ENCODE peak calls at places on chromosomes 12 and 14, in five cellular contexts. N, X, Q, C and A are unnamed samples.

GRCh38 chr12:89880695-89881350 is 172.2 kb upstream of the ATP2B1 start:
- DNase-seq in N (peak), X (no peak), Q (no peak), C (no peak), A (no peak)

GRCh38 chr14:32329690-32330290 is 692 bp downstream of the AKAP6 start:
- DNase-seq in N (no peak), X (no peak), Q (no peak), C (no peak), A (no peak)

GRCh38 chr12:77299910-77300772 is 234.8 kb upstream of the E2F7 start:
- DNase-seq in N (no peak), X (no peak), Q (no peak), C (no peak), A (no peak)

GRCh38 chr12:113860950-113861349 is 105.2 kb downstream of the RBM19 start:
- DNase-seq in N (no peak), X (peak), Q (no peak), C (no peak), A (no peak)

GRCh38 chr12:6752181-6752930 is 585 bp downstream of the MLF2 start:
- DNase-seq in N (no peak), X (no peak), Q (peak), C (no peak), A (no peak)

GRCh38 chr14:105945891-105946290 is 419.5 kb downstream of the TMEM121 start:
- DNase-seq in N (no peak), X (no peak), Q (no peak), C (no peak), A (no peak)

GRCh38 chr14:73789996-73790581 is 61.5 kb upstream of the PTGR2 start:
- DNase-seq in N (no peak), X (no peak), Q (no peak), C (no peak), A (no peak)

GRCh38 chr14:48826058-48826457 is 760.1 kb downstream of the RPS29 start:
- DNase-seq in N (no peak), X (no peak), Q (no peak), C (no peak), A (no peak)

GRCh38 chr12:115411121-115411520 is 727.1 kb upstream of the TBX3 start:
- DNase-seq in N (no peak), X (no peak), Q (no peak), C (no peak), A (no peak)

DNA sequence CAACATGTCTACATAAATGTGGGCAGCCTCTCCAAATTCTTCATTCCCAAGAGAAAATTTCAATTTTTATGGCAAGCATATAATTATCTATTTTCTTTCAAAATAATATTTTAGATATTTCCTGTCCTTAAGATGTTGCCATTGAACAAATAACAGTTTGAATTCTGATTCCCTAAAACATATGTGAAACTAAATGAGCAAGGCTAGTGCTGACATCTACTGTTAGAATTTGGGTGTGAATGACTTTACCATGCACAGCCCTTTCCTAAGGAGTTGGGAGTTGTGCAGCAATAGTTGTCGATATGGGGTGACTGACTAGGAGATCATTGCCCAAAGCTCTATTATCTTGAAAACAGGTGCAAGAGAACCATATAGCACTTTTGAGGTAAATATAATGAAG is 108.2 kb upstream of the SLC38A4 start:
- DNase-seq in N (no peak), X (peak), Q (peak), C (no peak), A (no peak)
- TF ChIP-seq JUND in N (no peak), X (no peak), Q (no peak), C (no peak), A (no peak)

GRCh38 chr12:47852096-47852571 is 32.4 kb upstream of the HDAC7 start:
- DNase-seq in N (no peak), X (no peak), Q (peak), C (no peak), A (no peak)
- TF ChIP-seq POLR2A in N (no peak), X (no peak), Q (peak), C (no peak), A (no peak)

GRCh38 chr12:65902504-65902903 is 78.2 kb downstream of the HMGA2 start:
- DNase-seq in N (no peak), X (no peak), Q (no peak), C (no peak), A (no peak)
- TF ChIP-seq JUND in N (no peak), X (no peak), Q (no peak), C (no peak), A (no peak)

GRCh38 chr14:66972469-66972868 is 216.8 kb upstream of the GARIN2 start:
- DNase-seq in N (no peak), X (no peak), Q (no peak), C (no peak), A (no peak)

GRCh38 chr14:66979083-66979974 is 209.9 kb upstream of the GARIN2 start:
- DNase-seq in N (no peak), X (no peak), Q (no peak), C (no peak), A (no peak)

DNA sequence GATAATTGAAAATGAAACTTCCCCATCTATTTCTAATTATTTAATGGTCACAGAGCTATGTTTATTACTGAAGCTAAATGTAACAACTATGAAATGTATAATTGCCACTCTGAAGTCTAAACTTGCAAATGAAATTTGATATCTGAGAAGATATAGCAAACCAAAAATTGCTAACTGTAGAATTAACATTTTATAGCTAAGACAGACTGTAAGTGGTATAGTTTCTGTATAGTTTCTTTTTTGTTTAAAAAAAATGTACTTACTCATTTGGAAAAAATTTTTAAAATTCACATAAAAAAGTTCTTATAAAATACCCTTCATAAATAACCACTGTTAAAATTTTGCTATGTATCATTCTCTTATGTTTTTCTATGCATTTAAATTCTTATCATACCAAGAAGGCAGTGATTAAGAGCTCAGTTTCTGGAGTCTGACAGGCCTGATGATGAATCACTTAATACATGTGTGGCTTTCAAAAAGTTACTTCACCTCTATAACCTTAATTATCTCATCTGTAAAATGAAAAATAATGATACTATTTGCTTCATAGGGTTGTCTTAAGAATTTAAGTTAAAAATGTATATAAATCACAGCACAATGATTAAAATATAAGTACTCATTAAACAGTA is 214.7 kb upstream of the GARIN2 start:
- DNase-seq in N (no peak), X (no peak), Q (no peak), C (no peak), A (no peak)
- TF ChIP-seq POLR2A in N (no peak), X (no peak), Q (no peak), C (no peak), A (no peak)

GRCh38 chr12:52267699-52268098 is 6.7 kb upstream of the KRT86 start:
- DNase-seq in N (no peak), X (no peak), Q (no peak), C (no peak), A (no peak)

GRCh38 chr12:52274521-52274920 is at the start of gene KRT86:
- DNase-seq in N (no peak), X (no peak), Q (no peak), C (no peak), A (no peak)

GRCh38 chr12:52268212-52268611 is 6.2 kb upstream of the KRT86 start:
- DNase-seq in N (no peak), X (no peak), Q (no peak), C (no peak), A (no peak)

GRCh38 chr12:52270541-52271070 is 3.8 kb upstream of the KRT86 start:
- DNase-seq in N (no peak), X (no peak), Q (no peak), C (no peak), A (no peak)

GRCh38 chr12:52271157-52271556 is 3.3 kb upstream of the KRT86 start:
- DNase-seq in N (no peak), X (no peak), Q (no peak), C (no peak), A (no peak)
- TF ChIP-seq JUND in N (no peak), X (no peak), Q (no peak), C (no peak), A (no peak)

GRCh38 chr12:96194901-96195844 is 998 bp downstream of the ELK3 start:
- DNase-seq in N (peak), X (peak), Q (no peak), C (no peak), A (peak)

GRCh38 chr12:96192926-96193573 is 1.1 kb upstream of the ELK3 start:
- DNase-seq in N (no peak), X (peak), Q (no peak), C (no peak), A (no peak)

GRCh38 chr12:96195845-96196451 is 1.8 kb downstream of the ELK3 start:
- DNase-seq in N (no peak), X (peak), Q (no peak), C (no peak), A (no peak)

GRCh38 chr12:96194572-96194889 is 356 bp downstream of the ELK3 start:
- DNase-seq in N (no peak), X (no peak), Q (no peak), C (no peak), A (no peak)

DNA sequence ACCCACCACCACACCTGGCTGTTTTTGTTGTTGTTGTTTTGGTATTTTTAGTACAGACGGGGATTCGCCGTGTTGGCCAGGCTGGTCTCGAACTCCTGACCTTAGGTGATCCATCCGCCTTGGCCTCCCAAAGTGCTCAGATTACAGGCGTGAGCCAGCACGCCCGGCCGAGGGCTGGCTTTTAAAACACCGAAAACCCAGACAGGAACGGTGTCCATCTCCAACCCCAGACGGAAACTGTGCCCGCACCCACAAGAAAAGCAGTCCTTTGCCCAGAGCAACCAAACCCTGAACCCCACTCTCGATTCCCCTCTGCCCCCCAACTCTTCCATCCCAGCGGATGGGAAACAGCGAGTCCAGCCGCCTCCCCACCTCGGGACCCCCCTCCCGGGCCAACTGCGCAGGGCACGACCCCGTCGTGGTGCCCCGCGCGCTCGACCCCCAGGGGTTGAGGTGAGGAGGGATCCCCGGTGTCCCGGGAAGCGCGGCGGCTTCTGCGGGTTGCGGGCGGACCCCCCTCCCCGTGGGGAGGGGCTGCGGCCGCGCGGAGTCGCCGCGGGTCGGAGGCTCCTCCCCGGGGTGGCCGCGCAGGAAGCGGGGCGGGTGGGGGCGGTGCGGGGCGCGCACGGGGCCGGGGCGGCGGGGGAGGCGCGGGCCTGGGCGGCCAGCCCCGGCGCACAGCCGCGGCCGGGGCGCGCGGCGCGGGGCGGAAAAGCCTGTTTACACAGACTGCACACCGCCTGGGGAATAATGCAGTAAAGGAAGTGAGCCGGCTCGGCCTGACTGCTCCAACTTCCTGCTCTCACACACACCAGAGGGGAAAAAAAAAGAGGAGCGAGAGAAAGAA is at the start of gene ELK3:
- DNase-seq in N (no peak), X (peak), Q (peak), C (no peak), A (no peak)
- TF ChIP-seq POLR2A in N (no peak), X (peak), Q (no peak), C (no peak), A (no peak)

GRCh38 chr14:52961060-52961639 is 10.3 kb upstream of the FERMT2 start:
- DNase-seq in N (peak), X (peak), Q (peak), C (no peak), A (peak)
- TF ChIP-seq JUND in N (no peak), X (no peak), Q (no peak), C (no peak), A (no peak)

DNA sequence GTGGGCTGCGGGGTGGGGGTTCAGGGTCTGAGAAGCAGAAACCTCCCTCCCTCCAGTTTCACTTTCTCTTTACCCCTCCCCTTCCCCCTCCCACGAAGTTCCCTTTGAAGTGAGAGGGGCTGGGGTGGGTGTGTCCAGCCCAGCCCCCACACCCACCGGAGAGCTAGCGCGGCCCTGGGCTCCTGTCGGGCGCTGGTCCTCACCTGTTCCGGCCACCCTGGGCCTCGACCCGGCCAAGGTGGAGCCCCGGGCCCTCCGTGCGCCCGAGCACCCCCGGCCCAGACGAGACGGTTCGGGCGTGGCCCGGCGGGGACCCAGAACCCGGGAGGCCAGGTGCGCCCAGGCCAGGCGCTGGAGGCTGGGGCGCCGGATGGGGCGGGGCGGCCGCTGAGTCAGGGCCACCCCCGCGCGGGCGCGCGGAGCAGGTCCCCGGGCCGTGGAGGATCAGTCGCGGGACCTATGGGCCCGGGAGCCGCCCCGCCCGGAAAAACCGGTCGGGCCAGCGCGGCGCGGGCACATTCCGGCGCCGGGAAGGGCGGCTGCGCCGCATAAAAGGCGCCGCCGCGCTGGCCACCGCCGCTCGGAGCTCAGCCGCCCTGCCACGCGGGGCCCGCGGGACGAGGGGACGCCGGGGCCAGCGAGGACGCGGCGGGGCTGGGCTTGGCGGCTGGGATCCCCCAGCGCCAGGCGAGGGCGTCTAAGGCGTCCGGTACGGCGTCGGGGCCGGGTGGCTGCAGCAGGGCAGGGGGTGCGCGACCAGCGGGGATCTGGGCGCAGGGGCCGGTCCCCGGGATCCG is 21.6 kb upstream of the KIF26A start:
- DNase-seq in N (no peak), X (no peak), Q (no peak), C (no peak), A (peak)
- TF ChIP-seq POLR2A in N (no peak), X (no peak), Q (no peak), C (no peak), A (no peak)

GRCh38 chr12:43847427-43847826 is 11.5 kb downstream of the TMEM117 start:
- DNase-seq in N (no peak), X (no peak), Q (no peak), C (no peak), A (no peak)
- TF ChIP-seq JUND in N (no peak), X (no peak), Q (no peak), C (no peak), A (no peak)

GRCh38 chr12:50763637-50764115 is at the start of gene ATF1:
- DNase-seq in N (peak), X (peak), Q (peak), C (peak), A (peak)
- TF ChIP-seq POLR2A in N (peak), X (peak), Q (peak), C (peak), A (peak)